ENCODE peak calls at places on chromosomes 1 and 21, in seven cellular contexts. C, X, P, Y, R, Q and E are unnamed samples.

GRCh38 chr1:101293461-101294045 is 56.7 kb downstream of the S1PR1 start:
- DNase-seq in C (peak), X (peak), P (no peak), Y (peak), R (no peak), Q (no peak), E (no peak)

GRCh38 chr1:45272943-45273342 is 53.8 kb upstream of the HPDL start:
- DNase-seq in C (no peak), X (no peak), P (no peak), Y (no peak), R (no peak), Q (no peak), E (peak)

GRCh38 chr1:220271706-220272046 is 577 bp downstream of the RAB3GAP2 start:
- DNase-seq in C (peak), X (no peak), P (peak), Y (peak), R (no peak), Q (peak), E (peak)

GRCh38 chr21:31929548-31929947 is 56.7 kb downstream of the HUNK start:
- DNase-seq in C (no peak), X (no peak), P (no peak), Y (no peak), R (no peak), Q (no peak), E (no peak)

GRCh38 chr1:150567341-150567716 is 12.1 kb downstream of the MCL1 start:
- DNase-seq in C (no peak), X (peak), P (peak), Y (peak), R (no peak), Q (no peak), E (no peak)

GRCh38 chr1:215744419-215744818 is 177.3 kb downstream of the KCTD3 start:
- DNase-seq in C (no peak), X (no peak), P (no peak), Y (no peak), R (no peak), Q (no peak), E (no peak)

GRCh38 chr1:150550222-150551048 is 1.2 kb downstream of the ADAMTSL4 start:
- DNase-seq in C (no peak), X (no peak), P (no peak), Y (no peak), R (no peak), Q (no peak), E (peak)

GRCh38 chr1:101389547-101389929 is 152.7 kb downstream of the S1PR1 start:
- DNase-seq in C (no peak), X (no peak), P (no peak), Y (no peak), R (no peak), Q (no peak), E (no peak)

GRCh38 chr1:152110860-152111514 is 4.3 kb downstream of the TCHH start:
- DNase-seq in C (no peak), X (no peak), P (peak), Y (peak), R (peak), Q (peak), E (peak)

GRCh38 chr1:160204526-160205241 is 500 bp upstream of the PEA15 start:
- DNase-seq in C (no peak), X (no peak), P (peak), Y (peak), R (no peak), Q (no peak), E (no peak)

GRCh38 chr1:93079685-93080141 is 630 bp downstream of the MTF2 start:
- DNase-seq in C (peak), X (no peak), P (peak), Y (peak), R (peak), Q (peak), E (peak)

GRCh38 chr1:85375422-85375934 is 89.5 kb downstream of the DDAH1 start:
- DNase-seq in C (no peak), X (no peak), P (no peak), Y (no peak), R (no peak), Q (no peak), E (no peak)

GRCh38 chr1:209389258-209389657 is 194.3 kb upstream of the CAMK1G start:
- DNase-seq in C (no peak), X (no peak), P (no peak), Y (no peak), R (no peak), Q (no peak), E (peak)

GRCh38 chr1:234118911-234119310 is 214.4 kb downstream of the SLC35F3 start:
- DNase-seq in C (no peak), X (no peak), P (no peak), Y (no peak), R (no peak), Q (no peak), E (no peak)

GRCh38 chr21:42414928-42415769 is 11.4 kb downstream of the UBASH3A start:
- DNase-seq in C (peak), X (peak), P (peak), Y (peak), R (peak), Q (no peak), E (no peak)

GRCh38 chr1:211118407-211119102 is 15.4 kb downstream of the KCNH1 start:
- DNase-seq in C (no peak), X (no peak), P (no peak), Y (no peak), R (no peak), Q (no peak), E (peak)

GRCh38 chr1:99305626-99306025 is 41.3 kb downstream of the PLPPR4 start:
- DNase-seq in C (no peak), X (no peak), P (no peak), Y (no peak), R (no peak), Q (no peak), E (peak)